ENCODE peak calls at places on chromosome 20, in six cellular contexts. One of them, this sample, is unnamed.

GRCh38 chr20:54980321-54980960 is 505.0 kb downstream of the DOK5 start:
- DNase-seq in COLO829: no peak
- DNase-seq in activated CD4-positive, alpha-beta memory T cell treated with anti-CD3 and anti-CD28 coated beads, Interleukin-2, amount 10 ng/mL, durations not matched to agents 7 days and 5 days: no peak
- DNase-seq in HEK293T: no peak
- DNase-seq in HTR-8/SVneo: no peak
- DNase-seq in posterior cingulate gyrus: no peak
- DNase-seq in this sample: peak; percentile 42

GRCh38 chr20:667351-668034 is 8.1 kb downstream of the SCRT2 start:
- DNase-seq in COLO829: peak; percentile 49
- DNase-seq in activated CD4-positive, alpha-beta memory T cell treated with anti-CD3 and anti-CD28 coated beads, Interleukin-2, amount 10 ng/mL, durations not matched to agents 7 days and 5 days: peak; percentile 67
- DNase-seq in HEK293T: peak; percentile 64
- DNase-seq in HTR-8/SVneo: peak; percentile 43
- DNase-seq in posterior cingulate gyrus: peak; percentile 64
- DNase-seq in this sample: no peak

GRCh38 chr20:63068711-63069367 is 62.1 kb upstream of the BHLHE23 start:
- DNase-seq in COLO829: no peak
- DNase-seq in activated CD4-positive, alpha-beta memory T cell treated with anti-CD3 and anti-CD28 coated beads, Interleukin-2, amount 10 ng/mL, durations not matched to agents 7 days and 5 days: no peak
- DNase-seq in HEK293T: no peak
- DNase-seq in HTR-8/SVneo: no peak
- DNase-seq in posterior cingulate gyrus: no peak
- DNase-seq in this sample: no peak

GRCh38 chr20:39660251-39660650 is 698.1 kb downstream of the DHX35 start:
- DNase-seq in COLO829: no peak
- DNase-seq in activated CD4-positive, alpha-beta memory T cell treated with anti-CD3 and anti-CD28 coated beads, Interleukin-2, amount 10 ng/mL, durations not matched to agents 7 days and 5 days: no peak
- DNase-seq in HEK293T: no peak
- DNase-seq in HTR-8/SVneo: no peak
- DNase-seq in posterior cingulate gyrus: no peak
- DNase-seq in this sample: peak; percentile 36

GRCh38 chr20:31717478-31717946 is 5.2 kb downstream of the BCL2L1 start:
- DNase-seq in COLO829: no peak
- DNase-seq in activated CD4-positive, alpha-beta memory T cell treated with anti-CD3 and anti-CD28 coated beads, Interleukin-2, amount 10 ng/mL, durations not matched to agents 7 days and 5 days: no peak
- DNase-seq in HEK293T: no peak
- DNase-seq in HTR-8/SVneo: no peak
- DNase-seq in posterior cingulate gyrus: no peak
- DNase-seq in this sample: no peak

GRCh38 chr20:9916776-9917175 is 77.9 kb upstream of the PAK5 start:
- DNase-seq in COLO829: no peak
- DNase-seq in activated CD4-positive, alpha-beta memory T cell treated with anti-CD3 and anti-CD28 coated beads, Interleukin-2, amount 10 ng/mL, durations not matched to agents 7 days and 5 days: no peak
- DNase-seq in HEK293T: no peak
- DNase-seq in HTR-8/SVneo: no peak
- DNase-seq in posterior cingulate gyrus: no peak
- DNase-seq in this sample: no peak

GRCh38 chr20:35314460-35315198 is 22.4 kb upstream of the FAM83C start:
- DNase-seq in COLO829: no peak
- DNase-seq in activated CD4-positive, alpha-beta memory T cell treated with anti-CD3 and anti-CD28 coated beads, Interleukin-2, amount 10 ng/mL, durations not matched to agents 7 days and 5 days: no peak
- DNase-seq in HEK293T: no peak
- DNase-seq in HTR-8/SVneo: no peak
- DNase-seq in posterior cingulate gyrus: no peak
- DNase-seq in this sample: no peak

GRCh38 chr20:38217791-38218565 is 42.6 kb downstream of the KIAA1755 start:
- DNase-seq in COLO829: peak; percentile 54
- DNase-seq in activated CD4-positive, alpha-beta memory T cell treated with anti-CD3 and anti-CD28 coated beads, Interleukin-2, amount 10 ng/mL, durations not matched to agents 7 days and 5 days: no peak
- DNase-seq in HEK293T: no peak
- DNase-seq in HTR-8/SVneo: peak; percentile 98
- DNase-seq in posterior cingulate gyrus: no peak
- DNase-seq in this sample: peak; percentile 90

This sample was measured in kidney glomerular epithelial cell.